ENCODE peak calls at places on chromosomes 12 and 14, in seven cellular contexts. M is ovary; J is AG08395; H is transverse colon; C is heart right ventricle; N is stimulated activated CD4-positive, alpha-beta T cell treated with anti-CD3 and anti-CD28 coated beads, Interleukin-1b, Interleukin-23, amount 100 ng/mL, for 24 hours; W is NCI-H1092. G is an unnamed sample.
A peak's percentile ranks its signal among the peaks of the same experiment; 100 is the strongest.

GRCh38 chr12:121751716-121752351 is 39.3 kb downstream of the TMEM120B start:
- DNase-seq in M (no peak), J (no peak), H (no peak), C (no peak), N (no peak), W (no peak), G (no peak)

GRCh38 chr14:24232645-24233537 is at the start of gene GMPR2:
- DNase-seq in M (no peak), J (no peak), H (no peak), C (no peak), N (peak; percentile 54), W (peak; percentile 74), G (no peak)

GRCh38 chr12:125271850-125272249 is 206.6 kb downstream of the AACS start:
- DNase-seq in M (no peak), J (no peak), H (no peak), C (no peak), N (no peak), W (no peak), G (no peak)

GRCh38 chr12:69633061-69633460 is 22.4 kb upstream of the LRRC10 start:
- DNase-seq in M (no peak), J (no peak), H (no peak), C (no peak), N (no peak), W (no peak), G (no peak)

GRCh38 chr12:4284306-4284705 is 10.7 kb downstream of the CCND2 start:
- DNase-seq in M (no peak), J (no peak), H (no peak), C (no peak), N (no peak), W (no peak), G (no peak)

GRCh38 chr14:35985504-35986218 is 159.5 kb downstream of the BRMS1L start:
- DNase-seq in M (no peak), J (no peak), H (no peak), C (no peak), N (no peak), W (no peak), G (no peak)

GRCh38 chr12:118061876-118062791 is 1.2 kb upstream of the WSB2 start:
- DNase-seq in M (peak; percentile 60), J (peak; percentile 84), H (peak; percentile 55), C (peak; percentile 48), N (no peak), W (no peak), G (peak; percentile 72)

GRCh38 chr14:57189070-57189469 is 79.6 kb downstream of the EXOC5 start:
- DNase-seq in M (no peak), J (peak; percentile 47), H (no peak), C (no peak), N (no peak), W (peak; percentile 63), G (peak; percentile 82)

GRCh38 chr12:114729731-114730130 is 45.8 kb upstream of the TBX3 start:
- DNase-seq in M (no peak), J (peak; percentile 69), H (no peak), C (no peak), N (no peak), W (no peak), G (no peak)

GRCh38 chr12:78680596-78680995 is 184.0 kb upstream of the SYT1 start:
- DNase-seq in M (no peak), J (no peak), H (no peak), C (no peak), N (no peak), W (no peak), G (no peak)

G was measured in NCI-H510A treated with DMSO at 0.1 percent for 48 hours.